ENCODE peak calls at places on chromosomes 13 and 19, in eight cellular contexts. F is IMR-90, V is osteoblast, S is fibroblast of lung, O is heart left ventricle, Z is GM20000, T is hepatocyte, L is choroid plexus epithelial cell. M is an unnamed sample.

GRCh38 chr13:67416047-67416925 is 186.2 kb upstream of the PCDH9 start:
- DNase-seq in Z (no peak), S (peak; percentile 9), F (peak; percentile 29), T (peak; percentile 64), V (peak; percentile 58), O (no peak), L (peak; percentile 80), M (no peak)

GRCh38 chr13:21371011-21371410 is 88.1 kb downstream of the ZDHHC20 start:
- DNase-seq in Z (no peak), T (no peak), F (no peak), S (no peak), L (peak; percentile 67), V (no peak), O (no peak), M (no peak)

GRCh38 chr13:79516590-79516989 is 35.6 kb downstream of the NDFIP2 start:
- DNase-seq in S (no peak), O (no peak), F (no peak), T (no peak), V (no peak), L (peak; percentile 50), Z (no peak), M (no peak)

GRCh38 chr19:2115911-2116426 is 19.3 kb downstream of the IZUMO4 start:
- DNase-seq in V (no peak), S (no peak), F (no peak), L (no peak), T (no peak), Z (no peak), O (no peak), M (no peak)

GRCh38 chr19:43780706-43781525 is at the start of gene KCNN4:
- DNase-seq in T (peak; percentile 58), S (peak; percentile 91), L (peak; percentile 43), V (peak; percentile 93), O (no peak), F (peak; percentile 67), Z (peak; percentile 88), M (no peak)

GRCh38 chr13:27261376-27261775 is 9.3 kb upstream of the RASL11A start:
- DNase-seq in V (no peak), O (no peak), T (no peak), S (no peak), L (no peak), Z (no peak), F (no peak), M (no peak)

GRCh38 chr19:1182727-1183126 is 8.7 kb upstream of the SBNO2 start:
- DNase-seq in F (no peak), Z (no peak), S (no peak), L (no peak), O (no peak), T (no peak), V (no peak), M (no peak)

GRCh38 chr19:29211562-29212416 is 1.2 kb downstream of the UQCRFS1 start:
- DNase-seq in Z (peak; percentile 24), T (peak; percentile 24), O (no peak), F (peak; percentile 12), L (peak; percentile 31), S (peak; percentile 30), V (peak; percentile 79), M (no peak)

GRCh38 chr13:66778461-66778860 is 451.7 kb downstream of the PCDH9 start:
- DNase-seq in V (peak; percentile 57), O (no peak), Z (no peak), L (peak; percentile 19), T (no peak), S (no peak), F (no peak), M (no peak)

GRCh38 chr19:54320271-54320670 is 7.3 kb upstream of the LILRA5 start:
- DNase-seq in F (no peak), Z (no peak), L (no peak), O (no peak), S (no peak), T (no peak), V (no peak), M (no peak)

GRCh38 chr19:1243768-1244692 is 2.5 kb downstream of the ATP5F1D start:
- DNase-seq in F (peak; percentile 77), S (peak; percentile 69), T (peak; percentile 93), V (peak; percentile 100), O (peak; percentile 89), L (peak; percentile 88), Z (peak; percentile 92), M (no peak)

GRCh38 chr19:33401683-33402420 is 28.3 kb downstream of the CEBPG start:
- DNase-seq in V (peak; percentile 72), O (no peak), Z (no peak), S (no peak), T (no peak), L (no peak), F (no peak), M (no peak)

GRCh38 chr13:98842074-98842473 is 89.6 kb upstream of the SLC15A1 start:
- DNase-seq in V (no peak), S (no peak), T (peak; percentile 51), L (no peak), F (no peak), O (no peak), Z (no peak), M (no peak)

GRCh38 chr19:18915639-18916038 is 3.5 kb downstream of the COPE start:
- DNase-seq in L (peak; percentile 39), V (peak; percentile 95), Z (no peak), S (peak; percentile 21), T (no peak), F (peak; percentile 30), O (no peak), M (no peak)

GRCh38 chr19:40190891-40191835 is at the start of gene MAP3K10:
- DNase-seq in T (peak; percentile 88), O (peak; percentile 81), Z (peak; percentile 94), F (peak; percentile 51), L (peak; percentile 65), S (peak; percentile 67), V (peak; percentile 98), M (no peak)

GRCh38 chr19:16585808-16586476 is 13.7 kb upstream of the SLC35E1 start:
- DNase-seq in O (no peak), V (peak; percentile 60), F (peak; percentile 19), L (no peak), S (no peak), Z (peak; percentile 84), T (no peak), M (no peak)

GRCh38 chr13:50192272-50192813 is 177.1 kb downstream of the KCNRG start:
- DNase-seq in Z (no peak), V (peak; percentile 75), S (no peak), O (no peak), F (no peak), T (no peak), L (no peak), M (no peak)

GRCh38 chr13:50195045-50195444 is 179.8 kb downstream of the KCNRG start:
- DNase-seq in S (no peak), O (no peak), V (no peak), F (no peak), Z (no peak), T (no peak), L (no peak), M (no peak)

GRCh38 chr13:50197705-50198104 is 182.5 kb downstream of the KCNRG start:
- DNase-seq in T (no peak), Z (no peak), O (no peak), L (no peak), V (no peak), S (peak; percentile 38), F (peak; percentile 12), M (no peak)

GRCh38 chr13:50198508-50198907 is 183.3 kb downstream of the KCNRG start:
- DNase-seq in F (peak; percentile 20), T (no peak), V (no peak), Z (no peak), L (peak; percentile 76), O (no peak), S (peak; percentile 21), M (no peak)

DNA sequence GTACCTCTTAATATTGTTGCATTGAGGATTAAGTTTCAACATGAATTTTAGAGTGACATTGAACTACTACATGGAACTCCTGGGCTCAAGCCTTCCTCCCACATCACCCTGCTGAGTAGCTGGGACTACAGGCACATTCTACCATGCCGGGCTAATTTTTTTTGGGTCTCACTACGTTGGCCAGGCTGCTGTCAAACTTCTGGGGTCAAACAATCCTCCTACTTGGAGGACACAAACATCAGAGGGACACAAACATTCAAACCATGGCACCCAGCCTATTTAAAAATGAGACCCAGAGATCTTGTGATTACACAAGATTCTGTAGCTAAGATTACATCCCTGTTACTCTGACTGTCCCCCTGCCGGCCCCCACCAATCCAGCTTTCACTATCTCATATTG is 180.9 kb downstream of the KCNRG start:
- DNase-seq in Z (no peak), S (no peak), L (no peak), O (no peak), F (no peak), T (no peak), V (no peak), M (no peak)
- TF ChIP-seq CTCF in Z (no peak), S (no peak), L (no peak), O (no peak), F (no peak), T (no peak), V (no peak), M (no peak)

GRCh38 chr13:84983321-84983720 is 815.9 kb downstream of the SLITRK6 start:
- DNase-seq in T (no peak), F (no peak), V (no peak), S (no peak), O (no peak), L (no peak), Z (no peak), M (no peak)
- TF ChIP-seq CTCF in T (no peak), F (no peak), V (no peak), S (no peak), O (no peak), L (no peak), Z (no peak), M (no peak)

DNA sequence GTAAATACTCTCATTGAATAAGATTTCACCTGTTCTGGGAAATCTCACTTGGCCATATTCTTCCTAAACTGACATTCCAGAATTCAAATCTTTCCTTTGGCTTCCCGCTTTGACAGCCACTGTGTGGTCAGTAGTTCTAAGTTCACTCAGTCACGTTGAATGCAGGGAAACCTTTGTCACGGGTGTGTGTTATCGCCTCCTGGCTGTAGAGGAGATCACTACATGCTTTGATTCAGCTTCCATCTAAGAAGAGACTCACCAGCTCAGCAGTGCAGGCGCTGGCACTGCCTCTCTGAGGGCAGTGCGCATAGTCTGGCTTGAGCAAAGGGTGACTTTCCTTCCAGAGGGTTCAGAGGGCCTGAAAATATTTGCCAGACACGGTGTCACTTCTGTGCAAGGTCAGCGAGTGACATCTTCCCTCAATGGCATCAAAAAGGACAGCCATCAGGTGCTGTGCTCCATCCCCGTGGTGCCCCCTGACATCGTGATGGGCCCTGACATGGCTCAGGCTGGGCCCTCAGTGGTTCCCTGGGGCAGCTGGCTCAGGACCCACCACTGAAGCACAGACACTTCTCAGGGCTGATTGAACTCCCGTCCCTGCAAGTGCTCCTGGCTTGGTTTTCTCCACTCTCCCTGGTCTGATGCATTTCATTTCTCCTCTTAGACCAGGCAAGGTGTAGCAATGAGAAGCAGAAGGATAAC is 635.4 kb upstream of the ARGLU1 start:
- DNase-seq in V (no peak), L (peak; percentile 39), O (no peak), S (peak; percentile 9), F (no peak), Z (peak; percentile 6), T (peak; percentile 46), M (no peak)
- TF ChIP-seq CTCF in V (peak; percentile 44), L (peak; percentile 65), O (peak; percentile 50), S (no peak), F (no peak), Z (no peak), T (peak; percentile 41), M (no peak)

GRCh38 chr13:69935043-69935442 is 172.6 kb upstream of the ATXN8OS start:
- DNase-seq in L (no peak), O (no peak), S (no peak), T (no peak), Z (no peak), F (no peak), V (no peak), M (no peak)
- TF ChIP-seq CTCF in L (no peak), O (no peak), S (no peak), T (no peak), Z (no peak), F (no peak), V (no peak), M (no peak)

M was measured in kidney epithelial cell.